ENCODE peak calls at places on chromosomes 5 and 9, in six cellular contexts. One of them, this sample, is unnamed.

GRCh38 chr9:121498150-121498486 is 1.5 kb downstream of the GGTA1 start:
- DNase-seq in cardiac muscle cell: peak; percentile 79
- DNase-seq in mesothelial cell of epicardium: no peak
- DNase-seq in Caco-2: peak; percentile 78
- DNase-seq in tibial nerve: no peak
- DNase-seq in MCF 10A: peak; percentile 87
- DNase-seq in this sample: peak; percentile 77

GRCh38 chr5:170861855-170862766 is at the start of gene RANBP17:
- DNase-seq in cardiac muscle cell: peak; percentile 89
- DNase-seq in mesothelial cell of epicardium: peak; percentile 49
- DNase-seq in Caco-2: peak; percentile 84
- DNase-seq in tibial nerve: no peak
- DNase-seq in MCF 10A: peak; percentile 79
- DNase-seq in this sample: peak; percentile 61

GRCh38 chr5:61731267-61731945 is 399.3 kb downstream of the ZSWIM6 start:
- DNase-seq in cardiac muscle cell: no peak
- DNase-seq in mesothelial cell of epicardium: no peak
- DNase-seq in Caco-2: no peak
- DNase-seq in tibial nerve: no peak
- DNase-seq in MCF 10A: no peak
- DNase-seq in this sample: no peak

GRCh38 chr5:131196331-131196730 is 25.6 kb downstream of the LYRM7 start:
- DNase-seq in cardiac muscle cell: no peak
- DNase-seq in mesothelial cell of epicardium: no peak
- DNase-seq in Caco-2: no peak
- DNase-seq in tibial nerve: no peak
- DNase-seq in MCF 10A: no peak
- DNase-seq in this sample: no peak

GRCh38 chr9:132908635-132909034 is 29.9 kb downstream of the SPACA9 start:
- DNase-seq in cardiac muscle cell: no peak
- DNase-seq in mesothelial cell of epicardium: no peak
- DNase-seq in Caco-2: no peak
- DNase-seq in tibial nerve: no peak
- DNase-seq in MCF 10A: no peak
- DNase-seq in this sample: no peak

GRCh38 chr9:136328622-136329041 is 1.3 kb downstream of the GPSM1 start:
- DNase-seq in cardiac muscle cell: peak; percentile 83
- DNase-seq in mesothelial cell of epicardium: no peak
- DNase-seq in Caco-2: no peak
- DNase-seq in tibial nerve: no peak
- DNase-seq in MCF 10A: no peak
- DNase-seq in this sample: peak; percentile 75

GRCh38 chr5:154199671-154200220 is 9.2 kb downstream of the GALNT10 start:
- DNase-seq in cardiac muscle cell: no peak
- DNase-seq in mesothelial cell of epicardium: no peak
- DNase-seq in Caco-2: no peak
- DNase-seq in tibial nerve: no peak
- DNase-seq in MCF 10A: no peak
- DNase-seq in this sample: no peak

GRCh38 chr5:38473008-38473407 is 83.4 kb downstream of the LIFR start:
- DNase-seq in cardiac muscle cell: no peak
- DNase-seq in mesothelial cell of epicardium: no peak
- DNase-seq in Caco-2: no peak
- DNase-seq in tibial nerve: no peak
- DNase-seq in MCF 10A: no peak
- DNase-seq in this sample: no peak

GRCh38 chr9:129406278-129407225 is 214.3 kb downstream of the C9orf50 start:
- DNase-seq in cardiac muscle cell: no peak
- DNase-seq in mesothelial cell of epicardium: no peak
- DNase-seq in Caco-2: no peak
- DNase-seq in tibial nerve: no peak
- DNase-seq in MCF 10A: peak; percentile 40
- DNase-seq in this sample: no peak

GRCh38 chr9:7273575-7273974 is 515.8 kb downstream of the KDM4C start:
- DNase-seq in cardiac muscle cell: peak; percentile 54
- DNase-seq in mesothelial cell of epicardium: no peak
- DNase-seq in Caco-2: no peak
- DNase-seq in tibial nerve: no peak
- DNase-seq in MCF 10A: peak; percentile 9
- DNase-seq in this sample: no peak

GRCh38 chr9:91258448-91258847 is 103.3 kb downstream of the AUH start:
- DNase-seq in cardiac muscle cell: no peak
- DNase-seq in mesothelial cell of epicardium: no peak
- DNase-seq in Caco-2: no peak
- DNase-seq in tibial nerve: no peak
- DNase-seq in MCF 10A: no peak
- DNase-seq in this sample: no peak

GRCh38 chr9:91248707-91249106 is 113.0 kb downstream of the AUH start:
- DNase-seq in cardiac muscle cell: no peak
- DNase-seq in mesothelial cell of epicardium: no peak
- DNase-seq in Caco-2: no peak
- DNase-seq in tibial nerve: no peak
- DNase-seq in MCF 10A: no peak
- DNase-seq in this sample: no peak

GRCh38 chr9:91255327-91255726 is 106.4 kb downstream of the AUH start:
- DNase-seq in cardiac muscle cell: no peak
- DNase-seq in mesothelial cell of epicardium: no peak
- DNase-seq in Caco-2: no peak
- DNase-seq in tibial nerve: no peak
- DNase-seq in MCF 10A: no peak
- DNase-seq in this sample: no peak

GRCh38 chr9:91256235-91256634 is 105.5 kb downstream of the AUH start:
- DNase-seq in cardiac muscle cell: no peak
- DNase-seq in mesothelial cell of epicardium: no peak
- DNase-seq in Caco-2: no peak
- DNase-seq in tibial nerve: no peak
- DNase-seq in MCF 10A: no peak
- DNase-seq in this sample: no peak

DNA sequence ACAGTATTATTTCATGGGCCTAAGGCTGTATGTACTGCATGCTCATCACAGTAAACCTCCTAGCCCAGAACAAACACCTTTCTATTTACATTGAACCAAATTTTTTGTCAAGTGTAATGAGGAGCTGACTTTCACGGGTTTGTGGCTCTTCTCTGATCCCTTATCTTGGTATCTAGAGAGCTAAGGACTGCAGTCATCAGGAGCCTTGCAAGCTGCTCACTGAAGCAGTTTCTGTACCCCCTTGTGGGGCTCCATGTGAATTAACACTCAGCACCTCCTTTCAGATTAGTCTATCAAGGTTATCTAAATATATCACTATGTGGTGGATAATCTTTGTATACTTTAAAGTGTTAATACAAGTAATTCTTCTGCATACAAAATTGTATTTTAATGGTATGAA is 108.2 kb downstream of the AUH start:
- DNase-seq in cardiac muscle cell: peak; percentile 29
- DNase-seq in mesothelial cell of epicardium: no peak
- DNase-seq in Caco-2: no peak
- DNase-seq in tibial nerve: no peak
- DNase-seq in MCF 10A: peak; percentile 30
- DNase-seq in this sample: no peak
- TF ChIP-seq CTCF in cardiac muscle cell: peak; percentile 4
- TF ChIP-seq CTCF in mesothelial cell of epicardium: no peak
- TF ChIP-seq CTCF in Caco-2: peak; percentile 16
- TF ChIP-seq CTCF in tibial nerve: no peak
- TF ChIP-seq CTCF in MCF 10A: peak; percentile 9
- TF ChIP-seq CTCF in this sample: no peak

DNA sequence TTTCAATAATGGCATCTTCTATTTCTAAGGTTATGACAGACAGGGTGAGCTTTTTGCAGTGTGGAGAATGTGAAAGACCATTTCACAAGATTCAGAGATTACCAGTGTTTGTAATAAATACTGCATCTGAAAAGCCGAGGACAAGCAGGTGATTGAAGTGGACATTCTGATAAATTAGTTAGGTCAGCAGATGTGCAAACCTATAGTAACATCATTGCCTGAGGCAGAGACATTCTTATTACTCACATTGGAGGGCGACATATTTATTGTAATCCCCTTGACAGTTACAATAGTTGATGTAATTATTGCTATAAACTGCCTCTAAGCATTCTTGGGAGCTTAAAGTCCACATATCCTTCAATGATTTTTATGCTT is 3.3 kb downstream of the RASGRF2 start:
- DNase-seq in cardiac muscle cell: no peak
- DNase-seq in mesothelial cell of epicardium: no peak
- DNase-seq in Caco-2: no peak
- DNase-seq in tibial nerve: no peak
- DNase-seq in MCF 10A: no peak
- DNase-seq in this sample: no peak
- TF ChIP-seq CTCF in cardiac muscle cell: no peak
- TF ChIP-seq CTCF in mesothelial cell of epicardium: no peak
- TF ChIP-seq CTCF in Caco-2: no peak
- TF ChIP-seq CTCF in tibial nerve: no peak
- TF ChIP-seq CTCF in MCF 10A: no peak
- TF ChIP-seq CTCF in this sample: no peak

GRCh38 chr5:138705567-138705966 is 47.7 kb upstream of the CTNNA1 start:
- DNase-seq in cardiac muscle cell: no peak
- DNase-seq in mesothelial cell of epicardium: no peak
- DNase-seq in Caco-2: no peak
- DNase-seq in tibial nerve: no peak
- DNase-seq in MCF 10A: no peak
- DNase-seq in this sample: no peak

GRCh38 chr5:138711816-138712215 is 41.4 kb upstream of the CTNNA1 start:
- DNase-seq in cardiac muscle cell: no peak
- DNase-seq in mesothelial cell of epicardium: no peak
- DNase-seq in Caco-2: no peak
- DNase-seq in tibial nerve: no peak
- DNase-seq in MCF 10A: peak; percentile 56
- DNase-seq in this sample: no peak

GRCh38 chr5:138706655-138707480 is 46.4 kb upstream of the CTNNA1 start:
- DNase-seq in cardiac muscle cell: no peak
- DNase-seq in mesothelial cell of epicardium: no peak
- DNase-seq in Caco-2: no peak
- DNase-seq in tibial nerve: no peak
- DNase-seq in MCF 10A: peak; percentile 66
- DNase-seq in this sample: no peak

GRCh38 chr5:138709216-138709615 is 44.0 kb upstream of the CTNNA1 start:
- DNase-seq in cardiac muscle cell: no peak
- DNase-seq in mesothelial cell of epicardium: no peak
- DNase-seq in Caco-2: no peak
- DNase-seq in tibial nerve: no peak
- DNase-seq in MCF 10A: no peak
- DNase-seq in this sample: no peak

GRCh38 chr5:138708761-138709160 is 44.5 kb upstream of the CTNNA1 start:
- DNase-seq in cardiac muscle cell: no peak
- DNase-seq in mesothelial cell of epicardium: no peak
- DNase-seq in Caco-2: peak; percentile 91
- DNase-seq in tibial nerve: no peak
- DNase-seq in MCF 10A: no peak
- DNase-seq in this sample: no peak
- TF ChIP-seq CTCF in cardiac muscle cell: no peak
- TF ChIP-seq CTCF in mesothelial cell of epicardium: no peak
- TF ChIP-seq CTCF in Caco-2: no peak
- TF ChIP-seq CTCF in tibial nerve: no peak
- TF ChIP-seq CTCF in MCF 10A: no peak
- TF ChIP-seq CTCF in this sample: no peak

GRCh38 chr5:180799194-180799593 is 3.4 kb downstream of the MGAT1 start:
- DNase-seq in cardiac muscle cell: peak; percentile 31
- DNase-seq in mesothelial cell of epicardium: no peak
- DNase-seq in Caco-2: peak; percentile 64
- DNase-seq in tibial nerve: no peak
- DNase-seq in MCF 10A: peak; percentile 49
- DNase-seq in this sample: no peak
- TF ChIP-seq CTCF in cardiac muscle cell: no peak
- TF ChIP-seq CTCF in mesothelial cell of epicardium: no peak
- TF ChIP-seq CTCF in Caco-2: peak; percentile 61
- TF ChIP-seq CTCF in tibial nerve: peak; percentile 9
- TF ChIP-seq CTCF in MCF 10A: peak; percentile 21
- TF ChIP-seq CTCF in this sample: peak; percentile 40

GRCh38 chr9:616694-617093 is 224.8 kb upstream of the DMRT1 start:
- DNase-seq in cardiac muscle cell: no peak
- DNase-seq in mesothelial cell of epicardium: no peak
- DNase-seq in Caco-2: no peak
- DNase-seq in tibial nerve: no peak
- DNase-seq in MCF 10A: no peak
- DNase-seq in this sample: no peak

GRCh38 chr9:617441-618085 is 223.9 kb upstream of the DMRT1 start:
- DNase-seq in cardiac muscle cell: peak; percentile 36
- DNase-seq in mesothelial cell of epicardium: no peak
- DNase-seq in Caco-2: no peak
- DNase-seq in tibial nerve: no peak
- DNase-seq in MCF 10A: no peak
- DNase-seq in this sample: no peak

GRCh38 chr9:615756-616155 is 225.7 kb upstream of the DMRT1 start:
- DNase-seq in cardiac muscle cell: no peak
- DNase-seq in mesothelial cell of epicardium: no peak
- DNase-seq in Caco-2: no peak
- DNase-seq in tibial nerve: no peak
- DNase-seq in MCF 10A: no peak
- DNase-seq in this sample: no peak

GRCh38 chr9:614421-614820 is 227.1 kb upstream of the DMRT1 start:
- DNase-seq in cardiac muscle cell: no peak
- DNase-seq in mesothelial cell of epicardium: no peak
- DNase-seq in Caco-2: no peak
- DNase-seq in tibial nerve: no peak
- DNase-seq in MCF 10A: no peak
- DNase-seq in this sample: no peak

DNA sequence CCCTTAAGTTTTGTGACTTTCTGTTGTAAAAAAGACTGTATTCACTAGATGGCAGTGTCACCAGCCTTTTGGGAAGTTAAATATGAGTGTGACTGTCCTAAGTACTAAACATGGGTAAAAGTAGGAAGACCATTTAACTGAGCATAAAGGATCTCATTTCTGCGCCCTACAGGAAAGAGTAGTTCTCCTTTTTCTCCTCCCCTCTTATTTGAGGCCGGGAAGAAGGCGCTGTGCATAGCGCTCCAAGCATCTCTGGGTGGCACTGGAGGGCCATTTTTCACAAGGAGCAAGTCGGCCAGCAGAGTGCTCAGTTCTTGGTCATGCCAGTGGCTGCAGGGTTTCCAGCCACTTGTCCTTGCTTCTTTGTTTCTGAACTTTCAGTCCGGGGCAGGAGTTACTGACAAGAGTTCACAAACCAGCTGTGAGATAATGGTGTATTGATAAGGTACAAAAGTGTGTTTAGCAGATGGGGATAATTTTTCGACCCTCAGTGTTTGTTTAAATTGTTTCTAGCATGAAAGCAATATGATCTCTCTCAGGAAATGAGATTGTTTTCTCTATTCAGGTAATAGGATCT is 227.6 kb upstream of the DMRT1 start:
- DNase-seq in cardiac muscle cell: peak; percentile 68
- DNase-seq in mesothelial cell of epicardium: no peak
- DNase-seq in Caco-2: peak; percentile 67
- DNase-seq in tibial nerve: peak; percentile 62
- DNase-seq in MCF 10A: peak; percentile 75
- DNase-seq in this sample: no peak
- TF ChIP-seq CTCF in cardiac muscle cell: peak; percentile 76
- TF ChIP-seq CTCF in mesothelial cell of epicardium: peak; percentile 50
- TF ChIP-seq CTCF in Caco-2: peak; percentile 65
- TF ChIP-seq CTCF in tibial nerve: peak; percentile 87
- TF ChIP-seq CTCF in MCF 10A: peak; percentile 68
- TF ChIP-seq CTCF in this sample: peak; percentile 72

This sample was measured in D721Med.